ENCODE peak calls at places on chromosome 14, in four cellular contexts. V is K562, G is HepG2, I is GM12878. Y is an unnamed sample.

GRCh38 chr14:51095854-51096823 is 1.2 kb upstream of the TRIM9 start:
- DNase-seq in V (no peak), G (no peak), I (no peak), Y (no peak)

GRCh38 chr14:31190220-31190605 is 17.4 kb downstream of the HECTD1 start:
- DNase-seq in V (no peak), G (no peak), I (no peak), Y (no peak)

GRCh38 chr14:29310757-29311156 is 544.2 kb downstream of the FOXG1 start:
- DNase-seq in V (no peak), G (no peak), I (no peak), Y (no peak)

GRCh38 chr14:53807108-53807507 is 149.5 kb downstream of the BMP4 start:
- DNase-seq in V (no peak), G (no peak), I (no peak), Y (no peak)

GRCh38 chr14:100132903-100133510 is 26.4 kb downstream of the DEGS2 start:
- DNase-seq in V (no peak), G (no peak), I (no peak), Y (no peak)

GRCh38 chr14:31902915-31903646 is 174.0 kb upstream of the ARHGAP5 start:
- DNase-seq in V (peak), G (no peak), I (no peak), Y (no peak)

GRCh38 chr14:95043732-95044462 is 113.4 kb downstream of the DICER1 start:
- DNase-seq in V (no peak), G (no peak), I (no peak), Y (no peak)

GRCh38 chr14:30034049-30034635 is 106.5 kb upstream of the PRKD1 start:
- DNase-seq in V (no peak), G (no peak), I (no peak), Y (no peak)

GRCh38 chr14:95922080-95922479 is 45.4 kb downstream of the TUNAR start:
- DNase-seq in V (no peak), G (no peak), I (no peak), Y (no peak)

DNA sequence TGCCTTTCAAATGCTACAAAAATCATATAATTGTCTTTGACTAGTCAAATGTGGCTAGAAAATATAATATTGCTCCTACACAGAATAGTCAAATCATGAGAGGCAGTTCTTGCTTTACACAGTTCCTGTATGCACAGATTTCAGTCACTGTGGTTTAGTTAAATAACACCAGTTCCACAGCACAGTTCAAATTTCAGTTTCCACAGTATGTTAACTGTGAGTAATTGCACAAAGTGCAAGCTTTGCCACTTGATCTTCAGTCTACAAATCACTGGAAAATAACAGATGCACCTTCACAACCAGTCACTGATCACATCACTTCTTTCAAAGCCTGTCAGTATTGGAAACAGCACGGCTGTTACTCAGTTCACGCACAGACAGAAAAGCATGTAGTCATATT is 38.7 kb downstream of the KCNH5 start:
- DNase-seq in V (no peak), G (no peak), I (no peak), Y (no peak)
- TF ChIP-seq ZBTB33 in V (no peak), G (no peak), I (no peak), Y (no peak)

DNA sequence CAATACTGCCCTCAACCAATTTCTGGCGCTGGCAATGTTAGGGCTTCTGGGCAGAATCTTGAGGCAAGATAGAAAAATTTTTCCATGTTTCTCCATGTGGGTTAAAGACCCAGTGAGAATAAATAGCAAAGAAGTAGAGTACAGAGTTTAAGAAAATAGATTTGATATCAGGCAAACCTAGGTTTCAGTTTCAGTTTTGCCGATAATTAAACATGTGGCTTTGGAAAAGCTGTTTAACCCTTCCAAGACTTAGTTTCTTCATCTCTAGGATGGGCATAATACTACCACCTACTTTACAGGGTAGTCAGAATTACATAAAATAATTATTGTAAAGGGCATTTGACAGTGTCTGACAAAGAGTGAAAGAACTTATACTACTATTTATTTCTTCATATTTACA is 360.4 kb downstream of the PCNX1 start:
- DNase-seq in V (no peak), G (no peak), I (no peak), Y (no peak)
- H3K4me3 ChIP-seq in V (no peak), G (no peak), I (no peak), Y (no peak)

GRCh38 chr14:68379510-68380303 is 413.2 kb downstream of the ZFP36L1 start:
- DNase-seq in V (no peak), G (no peak), I (no peak), Y (no peak)
- TF ChIP-seq CEBPB in V (no peak), G (no peak), I (no peak), Y (no peak)

GRCh38 chr14:72738181-72738611 is 155.7 kb downstream of the DPF3 start:
- DNase-seq in V (no peak), G (no peak), I (no peak), Y (no peak)

GRCh38 chr14:72740966-72741835 is 152.7 kb downstream of the DPF3 start:
- DNase-seq in V (no peak), G (no peak), I (no peak), Y (no peak)

GRCh38 chr14:72740504-72740961 is 153.4 kb downstream of the DPF3 start:
- DNase-seq in V (no peak), G (no peak), I (no peak), Y (no peak)

GRCh38 chr14:72737560-72737943 is 156.3 kb downstream of the DPF3 start:
- DNase-seq in V (no peak), G (no peak), I (no peak), Y (no peak)

GRCh38 chr14:72739446-72740405 is 154.2 kb downstream of the DPF3 start:
- DNase-seq in V (no peak), G (no peak), I (no peak), Y (no peak)
- TF ChIP-seq ZBTB33 in V (no peak), G (no peak), I (no peak), Y (no peak)

DNA sequence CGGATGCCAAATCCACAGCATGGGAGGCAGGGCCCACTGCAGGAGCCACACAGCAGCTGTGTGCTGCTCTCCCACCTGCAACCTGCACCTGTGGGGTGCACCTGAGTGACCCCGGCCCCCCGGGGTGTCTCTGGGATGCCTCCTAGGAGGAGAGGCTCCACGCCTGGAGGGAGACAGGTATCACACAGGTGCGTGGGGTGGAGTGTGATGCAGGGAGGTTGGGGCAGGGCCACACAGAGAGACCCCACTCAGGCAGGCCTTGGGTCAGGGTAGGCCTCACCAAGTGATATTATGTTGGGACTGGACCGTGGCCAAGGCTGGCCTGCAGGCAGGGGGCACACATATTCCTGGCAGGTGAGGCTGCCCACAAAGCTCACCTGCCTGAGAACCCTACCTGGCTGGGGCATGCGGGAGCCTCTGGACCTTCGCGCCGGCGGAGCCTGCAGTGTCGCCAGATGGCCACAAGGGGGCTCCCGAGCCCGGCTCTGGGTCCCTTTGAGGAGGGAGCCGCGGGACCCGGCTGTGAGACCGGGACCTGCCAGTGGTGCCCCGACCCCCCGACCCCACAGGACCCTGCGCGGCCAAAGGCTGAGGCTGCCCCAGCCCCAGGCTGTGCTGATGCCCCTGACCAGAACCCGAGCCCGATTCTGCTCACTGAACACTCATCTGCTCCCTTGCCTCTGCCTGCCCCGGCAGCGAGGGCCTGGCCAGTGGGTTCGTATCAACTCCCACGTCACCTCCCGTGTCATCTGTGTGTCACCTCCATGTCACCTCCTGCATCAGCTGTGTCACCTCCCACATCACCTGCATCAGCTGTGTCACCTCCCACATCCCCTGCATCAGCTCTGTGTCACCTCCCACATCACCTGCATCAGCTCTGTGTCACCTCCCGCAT is 11.4 kb downstream of the TMEM121 start:
- DNase-seq in V (peak), G (no peak), I (no peak), Y (no peak)
- H3K4me3 ChIP-seq in V (no peak), G (no peak), I (no peak), Y (no peak)

DNA sequence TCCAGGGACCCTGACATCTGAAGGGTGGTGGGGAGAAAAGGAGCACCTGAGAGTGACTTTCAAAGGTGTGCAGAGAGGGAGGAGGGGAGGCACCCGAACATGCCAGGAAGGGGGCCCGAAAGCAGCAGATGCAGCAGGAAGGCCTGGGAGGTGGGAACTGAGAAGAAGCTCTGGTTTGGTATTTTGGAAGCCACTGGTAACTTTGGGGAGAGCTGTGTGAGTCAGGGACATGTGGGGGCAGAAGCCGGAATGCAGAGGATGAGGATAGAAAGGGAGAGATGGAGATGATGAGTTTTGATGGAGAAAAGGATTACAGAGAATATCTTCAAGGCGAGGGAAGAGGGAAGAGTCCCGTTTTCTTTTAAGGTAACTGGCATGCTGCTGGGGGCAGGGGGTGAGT is 50.1 kb downstream of the NRXN3 start:
- DNase-seq in V (no peak), G (no peak), I (no peak), Y (no peak)
- TF ChIP-seq CEBPB in V (no peak), G (no peak), I (no peak), Y (no peak)

Y was measured in HCT116.